ENCODE peak calls at places on chromosomes 6 and 20, in four cellular contexts. B is HepG2, Z is K562, F is GM12878. J is an unnamed sample.

GRCh38 chr6:3825851-3826581 is 23.2 kb upstream of the FAM50B start:
- DNase-seq in Z (no peak), B (peak; percentile 73), F (no peak), J (no peak)

GRCh38 chr6:108872001-108872974 is 24.1 kb downstream of the ARMC2 start:
- DNase-seq in Z (no peak), B (no peak), F (no peak), J (no peak)

GRCh38 chr20:21017381-21018085 is 88.6 kb downstream of the LINC00237 start:
- DNase-seq in Z (no peak), B (peak; percentile 99), F (no peak), J (no peak)

GRCh38 chr6:28985396-28986164 is 19.5 kb downstream of the ZNF311 start:
- DNase-seq in B (peak; percentile 97), F (no peak), Z (peak; percentile 47), J (peak; percentile 86)

GRCh38 chr6:139891471-139891870 is 517.0 kb upstream of the CITED2 start:
- DNase-seq in F (no peak), Z (no peak), B (no peak), J (no peak)

GRCh38 chr20:32277361-32278198 is at the start of gene KIF3B:
- DNase-seq in F (peak; percentile 61), Z (peak; percentile 93), B (peak; percentile 94), J (peak; percentile 94)

GRCh38 chr6:159104931-159105330 is 60.1 kb upstream of the TAGAP start:
- DNase-seq in F (no peak), B (no peak), Z (no peak), J (no peak)

GRCh38 chr6:140915001-140915950 is 1217.4 kb upstream of the GJE1 start:
- DNase-seq in B (no peak), Z (no peak), F (no peak), J (no peak)

GRCh38 chr6:43951756-43952675 is 175.2 kb downstream of the MRPL14 start:
- DNase-seq in B (peak; percentile 31), F (no peak), Z (no peak), J (no peak)

GRCh38 chr6:125114248-125114858 is 39.2 kb upstream of the TPD52L1 start:
- DNase-seq in Z (peak; percentile 78), B (peak; percentile 43), F (no peak), J (peak; percentile 27)

GRCh38 chr6:44084231-44085014 is 42.8 kb downstream of the MRPL14 start:
- DNase-seq in F (no peak), Z (peak; percentile 61), B (peak; percentile 54), J (no peak)

GRCh38 chr6:24798740-24799540 is at the start of gene ARMH2:
- DNase-seq in Z (no peak), F (no peak), B (no peak), J (no peak)

GRCh38 chr6:82704048-82704447 is 340.4 kb downstream of the TPBG start:
- DNase-seq in Z (no peak), B (no peak), F (no peak), J (no peak)

GRCh38 chr20:50438986-50439407 is 71.2 kb upstream of the PTPN1 start:
- DNase-seq in F (no peak), Z (peak; percentile 46), B (no peak), J (no peak)

GRCh38 chr6:161233986-161234620 is 39.8 kb downstream of the AGPAT4 start:
- DNase-seq in Z (no peak), B (no peak), F (no peak), J (no peak)

GRCh38 chr6:64227868-64228267 is 592.3 kb downstream of the PHF3 start:
- DNase-seq in F (no peak), B (no peak), Z (no peak), J (no peak)

GRCh38 chr20:33059741-33060390 is 6.2 kb downstream of the BPIFB3 start:
- DNase-seq in B (no peak), F (no peak), Z (no peak), J (no peak)

GRCh38 chr6:44022296-44022661 is 105.0 kb downstream of the MRPL14 start:
- DNase-seq in B (no peak), F (no peak), Z (no peak), J (no peak)

GRCh38 chr6:70277480-70277879 is 25.4 kb downstream of the COL9A1 start:
- DNase-seq in B (no peak), Z (no peak), F (no peak), J (no peak)

GRCh38 chr6:24666097-24666615 is 543 bp downstream of the TDP2 start:
- DNase-seq in Z (peak; percentile 68), F (no peak), B (no peak), J (peak; percentile 54)

GRCh38 chr6:30730611-30731435 is 10.7 kb downstream of the TUBB start:
- DNase-seq in F (no peak), Z (peak; percentile 86), B (peak; percentile 67), J (peak; percentile 72)

GRCh38 chr6:10235339-10235738 is 179.5 kb downstream of the TFAP2A start:
- DNase-seq in Z (no peak), B (no peak), F (no peak), J (peak; percentile 37)

GRCh38 chr6:45486739-45487138 is 109.0 kb upstream of the SUPT3H start:
- DNase-seq in Z (no peak), F (peak; percentile 9), B (no peak), J (no peak)

GRCh38 chr6:3284436-3284876 is 25.7 kb downstream of the PSMG4 start:
- DNase-seq in Z (no peak), B (no peak), F (no peak), J (no peak)

GRCh38 chr20:63782051-63782471 is 42.5 kb downstream of the SLC2A4RG start:
- DNase-seq in Z (no peak), F (peak; percentile 34), B (peak; percentile 60), J (peak; percentile 33)

GRCh38 chr6:41723178-41723935 is 12.1 kb downstream of the TFEB start:
- DNase-seq in B (peak; percentile 77), Z (peak; percentile 52), F (no peak), J (no peak)

GRCh38 chr6:89048985-89049384 is 31.6 kb upstream of the PNRC1 start:
- DNase-seq in Z (no peak), F (no peak), B (no peak), J (no peak)

GRCh38 chr6:168400044-168400443 is 40.9 kb upstream of the SMOC2 start:
- DNase-seq in F (no peak), B (no peak), Z (no peak), J (no peak)

GRCh38 chr6:150297327-150298028 is 71.3 kb upstream of the IYD start:
- DNase-seq in B (no peak), Z (peak; percentile 68), F (no peak), J (no peak)

GRCh38 chr6:32424584-32424983 is 15.1 kb upstream of the HLA-DRA start:
- DNase-seq in F (no peak), B (no peak), Z (no peak), J (no peak)

GRCh38 chr6:104750449-104750848 is 109.3 kb downstream of the HACE1 start:
- DNase-seq in F (no peak), Z (no peak), B (no peak), J (no peak)

GRCh38 chr6:27091661-27092315 is 155.7 kb upstream of the PRSS16 start:
- DNase-seq in Z (peak; percentile 96), B (peak; percentile 66), F (peak; percentile 54), J (peak; percentile 62)

GRCh38 chr6:13508711-13509705 is 21.6 kb upstream of the GFOD1 start:
- DNase-seq in B (no peak), Z (no peak), F (no peak), J (no peak)

GRCh38 chr6:132410840-132411239 is 9.6 kb upstream of the MOXD1 start:
- DNase-seq in F (no peak), Z (no peak), B (no peak), J (no peak)

DNA sequence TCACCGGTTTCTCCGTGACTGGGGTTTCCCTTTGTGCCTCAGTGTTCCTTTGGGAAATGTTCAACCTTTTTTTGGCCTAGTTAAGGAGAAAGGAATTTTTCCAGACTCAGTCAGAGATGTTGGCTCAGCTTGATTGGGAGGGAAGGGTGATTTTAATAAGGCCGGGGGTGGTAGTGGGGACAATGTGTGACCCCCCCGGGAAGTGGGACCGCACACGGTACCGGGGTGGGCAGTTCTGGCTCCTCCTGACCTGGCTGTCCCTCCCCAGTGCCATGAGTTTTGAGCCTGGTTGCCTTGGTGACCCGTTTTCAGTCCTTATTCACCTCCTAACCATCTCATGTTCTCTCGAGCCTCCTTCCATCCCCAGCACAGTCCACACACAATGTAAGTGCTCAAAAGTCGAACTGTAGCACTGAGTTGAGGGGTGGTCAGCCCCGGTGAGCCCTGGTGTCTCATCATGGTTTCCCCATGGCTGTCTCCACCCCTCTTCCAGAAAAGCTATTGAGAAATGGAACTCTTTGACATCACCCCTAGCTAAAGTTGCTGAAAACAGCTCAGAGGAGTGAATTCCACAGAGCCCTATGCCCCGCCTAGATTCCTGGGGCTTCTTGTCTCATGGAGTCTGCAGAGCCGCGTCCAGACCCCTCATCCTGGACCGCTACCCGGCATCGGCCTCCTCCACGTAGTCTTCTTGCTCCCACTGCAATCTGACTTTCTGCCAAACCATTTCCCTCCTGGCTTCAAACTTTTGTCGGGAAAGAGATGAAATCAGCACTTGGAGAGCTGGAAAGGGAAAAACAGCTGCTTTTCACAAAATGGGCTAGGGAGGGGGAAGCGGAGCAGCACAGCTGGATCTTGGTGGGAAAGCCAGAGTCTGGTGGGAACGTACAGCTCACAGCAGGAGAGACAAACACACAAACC is 132.4 kb downstream of the SNX5 start:
- DNase-seq in Z (no peak), B (no peak), F (no peak), J (no peak)
- TF ChIP-seq FOXK2 in Z (no peak), B (no peak), F (no peak), J (no peak)

GRCh38 chr6:166228839-166229528 is 61.3 kb upstream of the TBXT start:
- DNase-seq in F (no peak), B (no peak), Z (no peak), J (no peak)
- TF ChIP-seq SP1 in F (no peak), B (no peak), Z (no peak), J (no peak)

GRCh38 chr20:10802201-10802600 is 128.4 kb upstream of the JAG1 start:
- DNase-seq in F (no peak), B (no peak), Z (no peak), J (no peak)
- TF ChIP-seq FOXK2 in F (no peak), B (no peak), Z (no peak), J (no peak)

DNA sequence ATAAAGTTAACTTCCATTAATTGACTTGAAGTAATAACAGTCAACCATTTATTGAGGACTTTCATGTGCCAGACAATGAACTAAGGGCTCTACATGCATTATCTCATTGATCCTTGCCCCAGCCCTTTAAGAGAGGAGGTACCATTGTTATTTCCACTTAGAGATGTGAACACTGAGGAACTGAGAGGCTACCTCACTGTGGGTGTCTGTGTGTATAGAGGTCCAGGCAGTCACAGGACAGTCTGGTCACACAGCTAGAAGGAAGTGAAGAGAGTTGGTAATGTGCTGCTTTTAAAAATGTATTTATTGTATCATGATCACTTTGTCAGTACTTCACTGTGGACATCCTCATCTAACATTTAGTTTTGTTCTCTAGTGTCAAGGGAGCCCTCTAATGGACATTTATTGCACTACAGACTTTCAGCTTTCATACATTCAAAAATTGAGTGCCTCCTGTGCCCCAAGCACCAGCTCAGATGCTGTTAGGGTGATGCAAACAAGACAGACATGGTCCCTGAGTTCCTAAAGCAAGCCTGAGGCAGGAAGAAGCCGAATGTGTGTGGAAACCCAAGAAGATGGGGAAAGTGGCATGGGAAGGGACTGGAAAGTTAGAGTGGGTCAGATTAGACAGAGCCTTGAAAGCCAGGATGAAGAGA is 122.9 kb downstream of the SLC16A10 start:
- DNase-seq in B (peak; percentile 60), F (peak; percentile 30), Z (peak; percentile 62), J (peak; percentile 71)
- TF ChIP-seq SP1 in B (no peak), F (no peak), Z (no peak), J (no peak)

J was measured in HEK293T.